ENCODE peak calls at places on chromosomes 12 and 14, in seven cellular contexts. J is GM10248, D is OCI-M1, Y is T47D, B is nucleus accumbens, K is dermis microvascular lymphatic vessel endothelial cell, U is EH. E is an unnamed sample.
A peak's percentile ranks its signal among the peaks of the same experiment; 100 is the strongest.

GRCh38 chr12:76503957-76504356 is 55.6 kb downstream of the OSBPL8 start:
- DNase-seq in U (no peak), Y (no peak), B (no peak), K (no peak), J (no peak), D (no peak), E (no peak)

GRCh38 chr14:63192085-63192484 is 12.2 kb upstream of the RHOJ start:
- DNase-seq in D (peak; percentile 0), K (peak; percentile 93), J (no peak), Y (no peak), B (no peak), U (peak; percentile 7), E (peak; percentile 23)

GRCh38 chr12:93376436-93377251 is 1.1 kb upstream of the NUDT4 start:
- DNase-seq in K (peak; percentile 50), D (peak; percentile 96), Y (no peak), J (peak; percentile 34), B (peak; percentile 7), U (peak; percentile 24), E (peak; percentile 60)

GRCh38 chr14:51478241-51478640 is 173.5 kb upstream of the FRMD6 start:
- DNase-seq in Y (no peak), U (peak; percentile 26), B (no peak), D (no peak), J (no peak), K (no peak), E (peak; percentile 59)

GRCh38 chr14:99850705-99851104 is 57.5 kb downstream of the EML1 start:
- DNase-seq in J (no peak), K (no peak), B (no peak), D (no peak), Y (no peak), U (no peak), E (peak; percentile 16)

GRCh38 chr14:34911209-34912150 is 36.3 kb upstream of the BAZ1A start:
- DNase-seq in Y (no peak), J (no peak), B (no peak), U (peak; percentile 54), D (no peak), K (no peak), E (peak; percentile 72)

GRCh38 chr12:128075332-128075731 is 191.6 kb upstream of the TMEM132C start:
- DNase-seq in B (no peak), U (no peak), D (no peak), J (no peak), K (no peak), Y (no peak), E (no peak)

GRCh38 chr14:68074765-68075381 is 255.3 kb downstream of the RAD51B start:
- DNase-seq in B (no peak), K (no peak), J (no peak), U (no peak), Y (no peak), D (no peak), E (no peak)

GRCh38 chr12:111055181-111055880 is 135.0 kb upstream of the MYL2 start:
- DNase-seq in B (no peak), D (no peak), U (no peak), K (no peak), Y (no peak), J (no peak), E (no peak)

GRCh38 chr14:98138666-98139065 is 1133.3 kb downstream of the BCL11B start:
- DNase-seq in B (no peak), J (peak; percentile 20), K (no peak), D (no peak), U (no peak), Y (no peak), E (no peak)

GRCh38 chr12:107634530-107634929 is 51.1 kb upstream of the PWP1 start:
- DNase-seq in K (no peak), U (no peak), D (no peak), J (no peak), B (no peak), Y (no peak), E (no peak)

GRCh38 chr14:71414631-71415403 is 507.6 kb downstream of the PCNX1 start:
- DNase-seq in B (no peak), K (no peak), Y (no peak), D (no peak), J (no peak), U (peak; percentile 80), E (peak; percentile 71)

GRCh38 chr12:110818511-110818910 is 28.3 kb upstream of the CCDC63 start:
- DNase-seq in K (no peak), J (no peak), Y (no peak), U (no peak), B (no peak), D (no peak), E (no peak)

GRCh38 chr12:127143020-127143419 is 1124.0 kb upstream of the TMEM132C start:
- DNase-seq in D (no peak), Y (no peak), J (no peak), K (no peak), B (no peak), U (no peak), E (no peak)

GRCh38 chr12:123900898-123901376 is 71.7 kb downstream of the CCDC92 start:
- DNase-seq in J (no peak), D (no peak), Y (no peak), U (peak; percentile 10), K (no peak), B (no peak), E (peak; percentile 44)

GRCh38 chr12:89117448-89118034 is 234.8 kb downstream of the DUSP6 start:
- DNase-seq in Y (peak; percentile 23), U (peak; percentile 16), J (no peak), D (peak; percentile 81), B (no peak), K (peak; percentile 30), E (peak; percentile 2)

GRCh38 chr12:41277019-41277770 is 89.1 kb downstream of the PDZRN4 start:
- DNase-seq in K (peak; percentile 47), U (peak; percentile 45), B (peak; percentile 32), Y (peak; percentile 28), J (peak; percentile 18), D (peak; percentile 66), E (peak; percentile 52)

GRCh38 chr12:81378601-81379000 is 300.7 kb downstream of the ACSS3 start:
- DNase-seq in U (no peak), K (no peak), D (no peak), Y (no peak), B (no peak), J (no peak), E (no peak)

GRCh38 chr12:90729741-90730140 is 225.2 kb downstream of the CCER1 start:
- DNase-seq in K (no peak), D (no peak), J (no peak), U (no peak), B (no peak), Y (no peak), E (peak; percentile 4)

GRCh38 chr12:96471368-96472040 is 17.9 kb upstream of the CFAP54 start:
- DNase-seq in B (no peak), Y (no peak), J (no peak), D (no peak), K (no peak), U (peak; percentile 82), E (peak; percentile 82)

GRCh38 chr14:68451676-68452387 is 341.0 kb downstream of the ZFP36L1 start:
- DNase-seq in J (no peak), K (no peak), Y (no peak), D (no peak), B (no peak), U (no peak), E (no peak)

GRCh38 chr12:131105736-131106356 is 152.1 kb downstream of the ADGRD1 start:
- DNase-seq in K (no peak), D (no peak), U (no peak), Y (no peak), J (no peak), B (no peak), E (no peak)

GRCh38 chr14:93648440-93649168 is 139.7 kb downstream of the PRIMA1 start:
- DNase-seq in U (no peak), J (no peak), D (peak; percentile 9), Y (peak; percentile 26), B (no peak), K (no peak), E (no peak)

GRCh38 chr12:15982071-15982470 is 70.9 kb downstream of the DERA start:
- DNase-seq in J (no peak), D (no peak), K (no peak), U (peak; percentile 75), B (no peak), Y (no peak), E (peak; percentile 17)

GRCh38 chr14:61569783-61570182 is 125.5 kb upstream of the HIF1A start:
- DNase-seq in B (no peak), K (no peak), U (peak; percentile 82), J (no peak), D (peak; percentile 12), Y (no peak), E (peak; percentile 73)

E was measured in IMR-90.